ENCODE peak calls at places on chromosomes 13 and 19, in nine cellular contexts. A is Panc1, V is A549, E is colonic mucosa, T is esophagus squamous epithelium, Y is foreskin keratinocyte, N is psoas muscle, C is ascending aorta, M is HCT116. G is an unnamed sample.

GRCh38 chr19:5156231-5156986 is 184.2 kb downstream of the PTPRS start:
- DNase-seq in Y (no peak), A (no peak), N (no peak), M (no peak), E (no peak), T (no peak), C (no peak), V (no peak), G (no peak)

GRCh38 chr19:18090545-18091216 is 3.9 kb upstream of the IL12RB1 start:
- DNase-seq in C (no peak), T (no peak), M (no peak), V (no peak), Y (no peak), E (no peak), N (no peak), A (no peak), G (no peak)

GRCh38 chr19:35168261-35168660 is 13.7 kb downstream of the FXYD5 start:
- DNase-seq in E (no peak), A (no peak), Y (peak; percentile 78), C (no peak), V (no peak), M (no peak), T (no peak), N (no peak), G (no peak)

GRCh38 chr13:30743319-30744055 is 8.1 kb downstream of the ALOX5AP start:
- DNase-seq in C (peak; percentile 83), T (no peak), A (peak; percentile 71), M (peak; percentile 76), N (peak; percentile 61), Y (peak; percentile 98), V (peak; percentile 89), E (peak; percentile 35), G (no peak)

GRCh38 chr13:46522692-46523040 is 30.3 kb upstream of the LRCH1 start:
- DNase-seq in N (no peak), M (no peak), C (no peak), Y (no peak), V (no peak), A (no peak), E (no peak), T (no peak), G (no peak)

GRCh38 chr19:53549354-53549753 is 11.4 kb downstream of the ZNF331 start:
- DNase-seq in M (no peak), A (no peak), E (no peak), V (no peak), N (no peak), C (no peak), Y (peak; percentile 9), T (no peak), G (no peak)

GRCh38 chr19:19552811-19553210 is 14.7 kb downstream of the CILP2 start:
- DNase-seq in Y (no peak), M (no peak), N (no peak), E (no peak), C (no peak), V (peak; percentile 47), A (no peak), T (no peak), G (no peak)

GRCh38 chr19:45968626-45969025 is 5.0 kb downstream of the NOVA2 start:
- DNase-seq in T (no peak), M (no peak), C (no peak), N (no peak), Y (peak; percentile 76), E (no peak), A (no peak), V (no peak), G (no peak)

GRCh38 chr13:41682001-41682400 is 224.7 kb downstream of the RGCC start:
- DNase-seq in M (no peak), N (no peak), Y (no peak), A (no peak), V (no peak), C (no peak), T (no peak), E (no peak), G (no peak)

GRCh38 chr19:42267644-42268141 is 1.4 kb upstream of the CIC start:
- DNase-seq in N (no peak), M (no peak), V (no peak), Y (no peak), E (no peak), A (no peak), T (no peak), C (no peak), G (no peak)

GRCh38 chr19:1837625-1838105 is 10.6 kb downstream of the REXO1 start:
- DNase-seq in Y (no peak), M (no peak), A (no peak), T (no peak), E (peak; percentile 71), N (no peak), V (no peak), C (no peak), G (no peak)

GRCh38 chr19:51595776-51596175 is 24.7 kb downstream of the ZNF175 start:
- DNase-seq in Y (no peak), E (no peak), N (no peak), V (no peak), C (no peak), A (no peak), T (no peak), M (no peak), G (no peak)

GRCh38 chr19:51594774-51595109 is 23.7 kb downstream of the ZNF175 start:
- DNase-seq in Y (no peak), N (no peak), A (no peak), M (no peak), V (no peak), E (no peak), C (no peak), T (no peak), G (no peak)

GRCh38 chr19:51595190-51595589 is 24.1 kb downstream of the ZNF175 start:
- DNase-seq in N (no peak), A (no peak), Y (no peak), V (no peak), E (no peak), T (no peak), C (no peak), M (no peak), G (no peak)

GRCh38 chr19:51593138-51593890 is 22.2 kb downstream of the ZNF175 start:
- DNase-seq in A (no peak), Y (no peak), M (no peak), E (no peak), C (no peak), T (no peak), N (no peak), V (no peak), G (no peak)

DNA sequence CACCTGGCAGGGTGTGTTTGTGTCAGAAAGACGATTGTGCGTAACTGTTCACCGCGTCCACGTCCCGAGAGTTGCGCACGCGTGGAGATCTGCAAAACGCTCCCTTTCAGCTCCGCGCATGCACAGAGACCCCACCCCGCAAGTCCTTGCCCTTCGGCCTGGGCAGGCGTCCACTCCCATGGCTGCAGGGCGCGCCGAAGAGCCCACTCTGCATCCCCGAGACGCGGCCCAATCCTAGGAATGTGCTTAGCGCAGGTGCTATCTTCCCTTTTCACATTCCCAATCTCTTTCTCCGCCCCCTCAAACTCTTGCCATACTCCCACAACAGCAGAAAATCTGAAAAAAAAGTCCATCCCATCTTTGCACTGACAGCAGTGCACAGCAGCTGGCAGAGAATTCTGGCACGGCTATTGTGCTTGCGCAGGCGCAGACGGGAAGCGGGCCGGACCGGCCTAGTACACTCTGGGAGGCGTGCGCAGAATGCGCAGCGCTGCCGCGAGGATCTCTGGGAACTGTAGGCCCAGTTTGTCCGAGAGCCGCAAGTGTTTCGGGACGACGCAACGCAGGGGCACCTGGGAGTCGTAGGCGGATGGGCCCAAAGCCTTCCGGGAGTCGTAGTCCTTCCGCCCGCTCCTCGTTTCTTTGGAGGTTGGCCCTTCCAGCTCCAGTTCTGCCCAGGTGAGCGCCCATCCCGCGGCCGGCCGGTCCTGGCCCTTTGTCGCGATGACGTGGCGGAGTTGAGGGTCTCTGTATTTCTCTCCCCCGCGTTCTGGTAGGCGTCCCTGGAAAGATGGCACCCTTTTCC is 23.1 kb downstream of the ZNF175 start:
- DNase-seq in M (peak; percentile 90), A (peak; percentile 68), Y (peak; percentile 92), T (peak; percentile 89), E (peak; percentile 99), C (peak; percentile 99), N (peak; percentile 100), V (peak; percentile 98), G (peak; percentile 97)
- H3K27ac ChIP-seq in M (no peak overlapping the region), A (peak overlapping the region; percentile 21), Y (no peak overlapping the region), T (peak overlapping the region; percentile 17), E (no peak overlapping the region), C (peak overlapping the region; percentile 58), N (no peak overlapping the region), V (peak overlapping the region; percentile 65), G (peak overlapping the region; percentile 21)

DNA sequence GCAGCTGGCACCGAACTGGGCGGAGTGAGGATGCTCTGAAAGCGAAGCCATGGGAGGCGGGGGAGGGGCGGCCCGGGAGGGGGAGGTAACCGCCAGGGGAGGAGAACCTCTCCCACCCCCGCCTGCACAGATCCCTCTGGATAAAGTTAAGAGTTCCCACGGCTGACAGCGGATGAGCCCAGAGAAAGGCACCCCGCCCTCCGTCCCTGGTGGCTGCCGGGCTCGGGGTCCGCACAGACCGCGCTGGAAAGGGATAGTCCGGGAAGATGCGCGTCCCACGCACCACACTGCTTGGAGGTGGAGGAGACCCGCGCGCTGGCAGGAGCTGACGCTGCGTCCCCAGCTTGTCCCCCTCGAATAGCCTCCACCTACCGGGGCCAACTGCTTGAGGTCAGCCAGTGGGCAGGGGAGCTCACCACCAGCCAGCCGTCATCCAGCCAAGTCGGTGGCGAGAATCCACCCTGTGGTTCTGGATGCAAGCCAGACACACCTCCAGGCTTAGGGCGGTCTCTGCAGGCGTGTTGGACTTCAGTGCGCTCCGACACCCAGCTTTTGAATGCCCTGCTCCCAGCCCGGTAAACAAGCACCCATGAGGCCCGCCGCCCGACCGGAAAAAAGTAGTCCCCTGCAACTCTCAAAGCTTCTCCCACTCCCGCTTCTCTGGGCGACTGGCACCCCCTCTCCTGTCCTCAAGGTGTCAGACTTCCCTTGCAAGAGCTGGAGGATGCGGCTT is at the start of gene TRPC4:
- DNase-seq in T (no peak), A (no peak), C (peak; percentile 64), E (peak; percentile 26), Y (peak; percentile 68), M (no peak), V (peak; percentile 30), N (peak; percentile 49), G (no peak)
- H3K27ac ChIP-seq in T (no peak within 1 kb of the TSS), A (no peak within 1 kb of the TSS), C (peak within 1 kb of the TSS; percentile 48), E (no peak within 1 kb of the TSS), Y (no peak within 1 kb of the TSS), M (no peak within 1 kb of the TSS), V (no peak within 1 kb of the TSS), N (no peak within 1 kb of the TSS), G (no peak within 1 kb of the TSS)

GRCh38 chr13:97932006-97932405 is 21.5 kb upstream of the IPO5 start:
- DNase-seq in E (no peak), T (no peak), M (no peak), N (no peak), A (no peak), C (no peak), Y (no peak), V (no peak), G (no peak)

GRCh38 chr13:97933736-97934135 is 19.7 kb upstream of the IPO5 start:
- DNase-seq in N (no peak), V (no peak), C (no peak), T (no peak), M (no peak), Y (no peak), A (no peak), E (no peak), G (no peak)

GRCh38 chr13:97928306-97928705 is 25.2 kb upstream of the IPO5 start:
- DNase-seq in T (no peak), E (no peak), C (no peak), M (no peak), V (no peak), Y (no peak), A (no peak), N (no peak), G (no peak)
- H3K27ac ChIP-seq in T (no peak overlapping the region), E (no peak overlapping the region), C (no peak overlapping the region), M (no peak overlapping the region), V (no peak overlapping the region), Y (no peak overlapping the region), A (no peak overlapping the region), N (no peak overlapping the region), G (no peak overlapping the region)

GRCh38 chr13:55649485-55649884 is 1491.2 kb upstream of the PRR20A start:
- DNase-seq in C (no peak), T (no peak), A (no peak), E (no peak), V (no peak), Y (no peak), M (no peak), N (no peak), G (no peak)
- H3K27ac ChIP-seq in C (no peak overlapping the region), T (no peak overlapping the region), A (no peak overlapping the region), E (no peak overlapping the region), V (no peak overlapping the region), Y (no peak overlapping the region), M (no peak overlapping the region), N (no peak overlapping the region), G (no peak overlapping the region)

G was measured in CD8-positive, alpha-beta memory T cell.